ENCODE peak calls at places on chromosomes 16 and 17, in seven cellular contexts. E, C, D, V, N, F and B are unnamed samples.

GRCh38 chr17:10631048-10631700 is 25.9 kb downstream of the MYH3 start:
- DNase-seq in E (peak; percentile 58), C (peak; percentile 19), D (peak; percentile 43), V (peak; percentile 37), N (no peak), F (no peak), B (no peak)

GRCh38 chr17:63482509-63482908 is 5.6 kb downstream of the ACE start:
- DNase-seq in E (no peak), C (no peak), D (no peak), V (no peak), N (no peak), F (no peak), B (no peak)

GRCh38 chr16:87602821-87603683 is 744 bp downstream of the JPH3 start:
- DNase-seq in E (no peak), C (no peak), D (no peak), V (no peak), N (no peak), F (no peak), B (no peak)

GRCh38 chr17:48575066-48575582 is 3.0 kb downstream of the HOXB4 start:
- DNase-seq in E (no peak), C (no peak), D (no peak), V (no peak), N (no peak), F (no peak), B (no peak)

GRCh38 chr17:80252871-80253270 is 7.8 kb upstream of the RNF213 start:
- DNase-seq in E (peak; percentile 52), C (peak; percentile 84), D (peak; percentile 93), V (no peak), N (peak; percentile 29), F (no peak), B (no peak)

GRCh38 chr16:80923356-80923755 is 83.3 kb downstream of the CMC2 start:
- DNase-seq in E (no peak), C (no peak), D (no peak), V (no peak), N (no peak), F (no peak), B (no peak)

GRCh38 chr16:55271945-55272513 is 52.0 kb upstream of the IRX6 start:
- DNase-seq in E (no peak), C (no peak), D (no peak), V (no peak), N (no peak), F (peak; percentile 25), B (peak; percentile 45)

GRCh38 chr17:2178798-2179505 is 124.0 kb downstream of the HIC1 start:
- DNase-seq in E (peak; percentile 61), C (no peak), D (no peak), V (no peak), N (no peak), F (peak; percentile 4), B (peak; percentile 51)

GRCh38 chr17:44324571-44325275 is at the start of gene SLC25A39:
- DNase-seq in E (peak; percentile 97), C (peak; percentile 96), D (peak; percentile 76), V (peak; percentile 93), N (peak; percentile 87), F (peak; percentile 89), B (peak; percentile 97)

GRCh38 chr16:86502856-86503748 is 7.2 kb upstream of the FOXF1 start:
- DNase-seq in E (no peak), C (no peak), D (no peak), V (no peak), N (no peak), F (no peak), B (no peak)
- H3K27ac ChIP-seq in E (no peak overlapping the region), C (peak overlapping the region; percentile 94), D (no peak overlapping the region), V (no peak overlapping the region), N (no peak overlapping the region), F (no peak overlapping the region), B (no peak overlapping the region)

DNA sequence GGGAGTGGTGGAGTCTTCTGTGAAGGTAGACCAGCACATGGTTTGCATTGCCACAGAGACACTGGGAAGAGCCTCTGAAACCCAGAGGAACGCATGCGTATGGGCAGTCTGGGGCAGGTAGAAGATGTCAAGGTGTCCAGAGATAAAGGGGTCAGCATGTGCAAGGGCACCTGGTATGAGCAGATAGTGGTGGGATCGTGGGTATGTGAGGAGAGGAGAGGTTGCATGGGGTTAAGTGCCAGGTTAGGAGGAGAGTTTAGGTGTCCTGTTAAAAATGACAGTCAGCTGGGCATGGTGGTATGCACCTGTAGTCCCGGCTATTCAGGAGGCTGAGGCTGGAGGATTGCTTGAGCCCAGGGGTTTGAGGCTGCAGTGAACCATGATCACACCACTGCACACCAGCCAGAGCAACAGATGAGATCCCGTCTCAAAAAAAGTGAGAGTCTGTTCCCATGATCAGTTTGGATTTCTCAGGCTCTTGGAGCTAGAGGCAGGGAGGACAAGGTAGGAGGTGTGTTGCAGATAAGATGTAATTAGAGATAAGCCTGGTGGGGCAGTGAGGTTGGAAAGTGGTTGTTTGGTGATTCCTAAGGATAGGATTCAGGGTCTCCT is 3.0 kb downstream of the PYCARD start:
- DNase-seq in E (no peak), C (no peak), D (no peak), V (no peak), N (no peak), F (no peak), B (no peak)
- TF ChIP-seq POLR2A in E (no peak), C (no peak), D (no peak), V (peak; percentile 48), N (no peak), F (no peak), B (no peak)

GRCh38 chr17:82052638-82053059 is 951 bp downstream of the GPS1 start:
- DNase-seq in E (no peak), C (no peak), D (no peak), V (no peak), N (no peak), F (no peak), B (no peak)
- H3K27ac ChIP-seq in E (no peak overlapping the region), C (peak overlapping the region; percentile 84), D (peak overlapping the region; percentile 91), V (peak overlapping the region; percentile 68), N (peak overlapping the region; percentile 90), F (peak overlapping the region; percentile 72), B (no peak overlapping the region)

DNA sequence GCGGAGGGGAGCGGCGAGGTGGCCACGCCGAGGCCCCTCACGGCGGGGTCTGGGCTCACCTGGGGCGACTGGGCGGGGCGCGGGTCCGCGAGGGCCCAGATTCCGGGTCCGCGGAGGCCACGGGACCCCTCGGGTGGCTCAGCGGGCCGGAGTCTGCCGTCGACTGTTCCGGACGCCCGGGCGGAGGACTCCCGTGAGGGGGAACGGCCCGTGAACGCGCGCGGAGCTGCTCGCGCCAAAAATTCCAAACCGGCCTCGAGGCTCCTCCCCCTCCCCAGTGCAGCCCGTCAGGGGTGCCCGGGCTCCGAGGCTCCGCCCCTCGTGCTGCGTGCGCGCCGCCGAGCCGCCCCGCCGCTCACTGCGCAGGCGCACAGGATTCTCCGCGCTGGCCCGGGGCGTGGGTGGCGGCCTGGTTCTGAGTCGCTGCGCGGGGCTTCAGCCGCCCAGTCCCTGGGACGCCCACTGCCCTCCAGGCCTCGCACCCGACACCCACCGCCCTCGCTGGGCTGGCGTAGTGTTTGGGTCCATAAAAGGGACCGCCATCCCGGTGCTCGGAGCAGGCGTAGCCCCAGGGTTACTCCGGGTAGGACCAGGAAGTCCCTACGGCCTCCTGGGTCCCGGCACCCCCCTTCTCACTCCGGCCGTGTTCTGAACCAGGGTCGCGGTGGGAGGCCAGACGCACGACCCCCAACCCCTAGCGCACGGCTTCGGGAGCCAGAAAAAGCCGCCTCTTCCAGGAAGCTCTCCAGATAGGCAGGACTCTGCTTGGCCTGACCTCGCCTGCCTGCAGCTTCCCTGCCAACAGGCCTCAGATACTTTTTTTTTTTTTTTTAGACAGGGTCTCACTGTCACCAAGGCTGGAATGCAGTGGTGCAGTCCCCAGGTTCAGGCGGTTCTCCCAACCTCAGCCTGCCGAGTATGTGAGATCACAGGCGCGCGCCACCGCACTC is at the start of gene PKMYT1:
- DNase-seq in E (peak; percentile 97), C (peak; percentile 94), D (peak; percentile 98), V (peak; percentile 99), N (peak; percentile 76), F (peak; percentile 69), B (peak; percentile 95)
- TF ChIP-seq POLR2A in E (peak; percentile 91), C (peak; percentile 97), D (peak; percentile 92), V (peak; percentile 93), N (peak; percentile 83), F (peak; percentile 73), B (peak; percentile 65)

DNA sequence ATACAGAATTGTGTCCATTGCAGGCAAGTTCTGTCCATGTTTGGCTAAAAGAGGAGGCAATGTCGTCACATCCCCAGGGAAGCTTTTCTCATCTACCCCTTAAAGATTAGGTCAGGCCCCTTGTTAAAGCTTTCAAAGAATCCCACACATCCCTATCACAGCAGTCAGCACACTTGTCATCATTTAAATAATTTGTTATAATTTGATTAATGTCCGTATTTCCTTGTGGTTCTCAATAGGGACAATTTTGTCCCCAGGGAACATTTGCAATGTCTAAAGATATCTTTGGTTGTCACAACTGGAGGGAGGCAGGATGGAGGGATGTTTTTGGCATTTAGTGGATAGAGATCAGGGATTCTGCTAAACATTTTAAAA is 28.1 kb upstream of the NFAT5 start:
- DNase-seq in E (no peak), C (no peak), D (no peak), V (no peak), N (no peak), F (no peak), B (no peak)
- H3K27ac ChIP-seq in E (no peak overlapping the region), C (no peak overlapping the region), D (no peak overlapping the region), V (no peak overlapping the region), N (no peak overlapping the region), F (no peak overlapping the region), B (no peak overlapping the region)

GRCh38 chr17:6651483-6652452 is at the start of the genes C17orf100 and MED31:
- DNase-seq in E (peak; percentile 97), C (peak; percentile 98), D (peak; percentile 99), V (peak; percentile 96), N (peak; percentile 90), F (peak; percentile 88), B (peak; percentile 94)
- TF ChIP-seq POLR2A in E (peak; percentile 48), C (peak; percentile 82), D (peak; percentile 69), V (peak; percentile 78), N (peak; percentile 19), F (peak; percentile 57), B (peak; percentile 69)

GRCh38 chr17:55320594-55321506 is 56.1 kb downstream of the HLF start:
- DNase-seq in E (no peak), C (no peak), D (no peak), V (no peak), N (no peak), F (peak; percentile 70), B (no peak)
- H3K27ac ChIP-seq in E (peak overlapping the region; percentile 19), C (no peak overlapping the region), D (no peak overlapping the region), V (no peak overlapping the region), N (no peak overlapping the region), F (peak overlapping the region; percentile 68), B (no peak overlapping the region)